ENCODE peak calls at places on chromosomes 4 and X, in four cellular contexts. R is stimulated activated CD4-positive, alpha-beta T cell treated with anti-CD3 and anti-CD28 coated beads, Interleukin-1b, Interleukin-23, amount 100 ng/mL, for 24 hours; D is fibroblast of pulmonary artery; C is hippocampal formation. Q is an unnamed sample.

GRCh38 chr4:73897380-73898136 is 28.4 kb downstream of the CXCL1 start:
- DNase-seq in R (no peak), D (peak; percentile 93), C (no peak), Q (no peak)

GRCh38 chr4:32102941-32103340 is 1382.8 kb downstream of the PCDH7 start:
- DNase-seq in R (no peak), D (peak; percentile 16), C (no peak), Q (no peak)

GRCh38 chr4:7331682-7332000 is 103.1 kb downstream of the PSAPL1 start:
- DNase-seq in R (no peak), D (no peak), C (no peak), Q (no peak)

GRCh38 chrX:37846934-37847732 is at the start of gene DYNLT3:
- DNase-seq in R (peak; percentile 22), D (peak; percentile 71), C (peak; percentile 30), Q (peak; percentile 89)

GRCh38 chr4:137775701-137776100 is 243.4 kb upstream of the PCDH18 start:
- DNase-seq in R (no peak), D (no peak), C (no peak), Q (no peak)

GRCh38 chrX:40244980-40245379 is 147.2 kb upstream of the BCOR start:
- DNase-seq in R (no peak), D (peak; percentile 86), C (no peak), Q (no peak)

GRCh38 chrX:44705817-44706551 is 137.8 kb upstream of the DUSP21 start:
- DNase-seq in R (no peak), D (no peak), C (no peak), Q (no peak)

GRCh38 chr4:18106620-18107019 is 85.1 kb upstream of the LCORL start:
- DNase-seq in R (no peak), D (no peak), C (no peak), Q (no peak)

GRCh38 chrX:87634361-87634760 is 116.8 kb downstream of the KLHL4 start:
- DNase-seq in R (no peak), D (peak; percentile 45), C (no peak), Q (no peak)

GRCh38 chr4:75514131-75514948 is at the start of the genes RCHY1 and THAP6:
- DNase-seq in R (peak; percentile 76), D (peak; percentile 96), C (peak; percentile 90), Q (peak; percentile 98)

GRCh38 chr4:110193822-110194761 is 4.3 kb downstream of the ELOVL6 start:
- DNase-seq in R (peak; percentile 38), D (peak; percentile 98), C (peak; percentile 93), Q (peak; percentile 61)

GRCh38 chr4:169437299-169438047 is 166.7 kb upstream of the SH3RF1 start:
- DNase-seq in R (no peak), D (no peak), C (no peak), Q (no peak)

GRCh38 chr4:89214308-89214707 is 93.3 kb downstream of the GPRIN3 start:
- DNase-seq in R (no peak), D (no peak), C (no peak), Q (no peak)

GRCh38 chr4:39050590-39050989 is 11.4 kb upstream of the KLHL5 start:
- DNase-seq in R (no peak), D (no peak), C (no peak), Q (no peak)

GRCh38 chrX:34058005-34058404 is 74.1 kb downstream of the FAM47A start:
- DNase-seq in R (no peak), D (no peak), C (no peak), Q (no peak)

GRCh38 chr4:154584259-154584658 is 6.3 kb downstream of the FGA start:
- DNase-seq in R (no peak), D (no peak), C (no peak), Q (no peak)

GRCh38 chr4:8244931-8245460 is 24.6 kb upstream of the HTRA3 start:
- DNase-seq in R (no peak), D (no peak), C (no peak), Q (peak; percentile 43)

GRCh38 chr4:70405765-70406164 is 8.0 kb downstream of the OPRPN start:
- DNase-seq in R (no peak), D (no peak), C (no peak), Q (no peak)

GRCh38 chr4:37453004-37453360 is 208.4 kb downstream of the NWD2 start:
- DNase-seq in R (no peak), D (peak; percentile 82), C (peak; percentile 72), Q (no peak)

GRCh38 chr4:187174749-187175148 is 451.1 kb upstream of the FAT1 start:
- DNase-seq in R (no peak), D (no peak), C (no peak), Q (no peak)

GRCh38 chr4:159070742-159071141 is 32.1 kb upstream of the RAPGEF2 start:
- DNase-seq in R (no peak), D (peak; percentile 47), C (peak; percentile 12), Q (no peak)

GRCh38 chr4:184815046-184815877 is 10.5 kb downstream of the ACSL1 start:
- DNase-seq in R (no peak), D (peak; percentile 86), C (peak; percentile 54), Q (peak; percentile 86)

GRCh38 chrX:148942754-148943153 is 442.3 kb downstream of the AFF2 start:
- DNase-seq in R (no peak), D (no peak), C (no peak), Q (no peak)

GRCh38 chr4:87047281-87047798 is 112.5 kb downstream of the AFF1 start:
- DNase-seq in R (no peak), D (no peak), C (no peak), Q (no peak)

GRCh38 chrX:40154229-40154852 is 56.6 kb upstream of the BCOR start:
- DNase-seq in R (no peak), D (peak; percentile 45), C (no peak), Q (no peak)

GRCh38 chr4:2058264-2059033 is 678 bp upstream of the NAT8L start:
- DNase-seq in R (no peak), D (no peak), C (no peak), Q (peak; percentile 45)

GRCh38 chr4:60241886-60242285 is 958.2 kb upstream of the ADGRL3 start:
- DNase-seq in R (no peak), D (no peak), C (peak; percentile 25), Q (no peak)

GRCh38 chr4:103934178-103934789 is 214.5 kb upstream of the TACR3 start:
- DNase-seq in R (no peak), D (peak; percentile 61), C (peak; percentile 74), Q (no peak)

GRCh38 chr4:15354358-15354757 is 73.5 kb upstream of the C1QTNF7 start:
- DNase-seq in R (no peak), D (no peak), C (no peak), Q (no peak)

GRCh38 chr4:122643257-122643656 is 22.4 kb upstream of the IL21 start:
- DNase-seq in R (no peak), D (no peak), C (no peak), Q (no peak)

GRCh38 chr4:90246841-90247240 is 119.6 kb downstream of the CCSER1 start:
- DNase-seq in R (no peak), D (no peak), C (no peak), Q (no peak)

GRCh38 chr4:54525602-54526001 is 132.2 kb upstream of the KIT start:
- DNase-seq in R (no peak), D (peak; percentile 96), C (no peak), Q (no peak)

GRCh38 chr4:98572697-98573096 is 85.7 kb downstream of the TSPAN5 start:
- DNase-seq in R (no peak), D (no peak), C (no peak), Q (no peak)

GRCh38 chr4:83114576-83114975 is at the start of gene PLAC8:
- DNase-seq in R (no peak), D (no peak), C (no peak), Q (no peak)

GRCh38 chr4:33323393-33323792 is 2603.2 kb downstream of the PCDH7 start:
- DNase-seq in R (no peak), D (no peak), C (no peak), Q (no peak)

GRCh38 chr4:148893095-148893494 is 450.9 kb upstream of the NR3C2 start:
- DNase-seq in R (no peak), D (no peak), C (no peak), Q (no peak)

GRCh38 chr4:113683143-113683542 is 78.4 kb downstream of the CAMK2D start:
- DNase-seq in R (peak; percentile 37), D (no peak), C (no peak), Q (no peak)

GRCh38 chr4:5708171-5708828 is at the start of gene EVC2:
- DNase-seq in R (no peak), D (peak; percentile 66), C (no peak), Q (peak; percentile 86)

GRCh38 chrX:136064661-136065043 is 79.4 kb downstream of the SLC9A6 start:
- DNase-seq in R (no peak), D (no peak), C (no peak), Q (no peak)

GRCh38 chr4:86416081-86416480 is 56.2 kb upstream of the MAPK10 start:
- DNase-seq in R (no peak), D (no peak), C (no peak), Q (no peak)